ENCODE peak calls at places on chromosomes 2 and 18, in seven cellular contexts. N is NCI-H1694; U is mucosa of descending colon; M is naive thymus-derived CD8-positive, alpha-beta T cell; C is activated CD4-positive, alpha-beta T cell treated with anti-CD3 and anti-CD28 coated beads, Interleukin-2, amount 10 ng/mL, durations not matched to agents 7 days and 5 days; J is stimulated activated CD8-positive, alpha-beta memory T cell treated with anti-CD3 and anti-CD28 coated beads, Interleukin-7, amount 100 ng/mL, for 24 hours; F is GM12892. R is an unnamed sample.

GRCh38 chr2:218859556-218859993 is at the start of gene WNT6:
- DNase-seq in N (no peak), J (no peak), F (no peak), M (peak; percentile 44), C (no peak), U (no peak), R (no peak)

GRCh38 chr2:43184339-43184895 is 42.0 kb downstream of the ZFP36L2 start:
- DNase-seq in U (peak; percentile 58), M (no peak), F (no peak), J (no peak), N (no peak), C (peak; percentile 55), R (no peak)

GRCh38 chr18:69102959-69103358 is 297.7 kb upstream of the DOK6 start:
- DNase-seq in J (no peak), U (no peak), C (no peak), F (no peak), M (no peak), N (no peak), R (no peak)

GRCh38 chr18:10860937-10861336 is 288.4 kb downstream of the PIEZO2 start:
- DNase-seq in U (peak; percentile 9), M (no peak), J (no peak), F (no peak), N (no peak), C (no peak), R (no peak)

GRCh38 chr2:121003391-121003790 is 267.7 kb downstream of the GLI2 start:
- DNase-seq in C (no peak), U (no peak), J (no peak), M (no peak), N (no peak), F (no peak), R (no peak)

GRCh38 chr18:79299711-79300110 is 96.0 kb upstream of the NFATC1 start:
- DNase-seq in U (no peak), M (no peak), F (no peak), C (no peak), J (no peak), N (no peak), R (no peak)

GRCh38 chr2:196068271-196069209 is at the start of gene DNAH7:
- DNase-seq in C (peak; percentile 93), J (peak; percentile 78), F (peak; percentile 79), U (peak; percentile 94), M (peak; percentile 97), N (peak; percentile 82), R (peak; percentile 72)

GRCh38 chr2:197500503-197501179 is 462 bp downstream of the HSPE1 start:
- DNase-seq in U (peak; percentile 34), F (no peak), C (peak; percentile 25), N (no peak), J (no peak), M (no peak), R (no peak)

GRCh38 chr2:230916218-230916617 is 8.8 kb downstream of the GPR55 start:
- DNase-seq in U (no peak), J (no peak), M (no peak), N (no peak), F (no peak), C (no peak), R (no peak)

GRCh38 chr2:78546843-78547242 is 478.7 kb upstream of the REG3G start:
- DNase-seq in U (no peak), C (no peak), J (no peak), F (no peak), M (no peak), N (no peak), R (no peak)

GRCh38 chr2:167398791-167399371 is 510.6 kb downstream of the XIRP2 start:
- DNase-seq in M (no peak), N (peak; percentile 94), U (no peak), C (no peak), F (no peak), J (no peak), R (no peak)

GRCh38 chr2:218445602-218446001 is 26.7 kb downstream of the VIL1 start:
- DNase-seq in J (no peak), M (no peak), N (no peak), U (no peak), C (no peak), F (no peak), R (no peak)

GRCh38 chr18:70276416-70277145 is 12.3 kb upstream of the SOCS6 start:
- DNase-seq in M (no peak), C (no peak), N (no peak), J (no peak), F (no peak), U (no peak), R (no peak)

GRCh38 chr2:157572725-157573124 is 55.9 kb downstream of the ACVR1C start:
- DNase-seq in U (no peak), N (peak; percentile 16), F (no peak), M (no peak), C (no peak), J (no peak), R (peak; percentile 16)

GRCh38 chr18:79729611-79730010 is 50.0 kb downstream of the CTDP1 start:
- DNase-seq in J (no peak), C (no peak), N (no peak), M (peak; percentile 16), U (no peak), F (no peak), R (no peak)

GRCh38 chr2:239167766-239168444 is 232.9 kb downstream of the HDAC4 start:
- DNase-seq in C (no peak), N (no peak), F (no peak), U (peak; percentile 21), J (no peak), M (no peak), R (no peak)

GRCh38 chr18:71189581-71189980 is 900.7 kb downstream of the SOCS6 start:
- DNase-seq in F (no peak), M (no peak), J (no peak), U (no peak), C (no peak), N (no peak), R (no peak)

GRCh38 chr2:187138240-187138639 is 289.3 kb upstream of the ZSWIM2 start:
- DNase-seq in M (no peak), N (no peak), F (no peak), C (no peak), U (peak; percentile 54), J (no peak), R (peak; percentile 0)

GRCh38 chr2:14937336-14937735 is 304.8 kb downstream of the LRATD1 start:
- DNase-seq in J (no peak), N (no peak), U (no peak), M (no peak), C (no peak), F (no peak), R (no peak)

GRCh38 chr18:37238271-37238670 is 327.3 kb downstream of the CELF4 start:
- DNase-seq in F (no peak), J (no peak), U (no peak), M (no peak), N (no peak), C (no peak), R (no peak)

GRCh38 chr18:76977681-76978234 is 154.8 kb downstream of the MBP start:
- DNase-seq in J (no peak), C (no peak), N (no peak), U (no peak), F (no peak), M (no peak), R (no peak)

GRCh38 chr2:97699765-97700444 is 13.5 kb upstream of the ZAP70 start:
- DNase-seq in F (no peak), C (peak; percentile 78), J (no peak), U (peak; percentile 85), M (peak; percentile 81), N (peak; percentile 81), R (no peak)

GRCh38 chr2:128472789-128473174 is 154.1 kb upstream of the HS6ST1 start:
- DNase-seq in U (no peak), J (no peak), N (no peak), M (no peak), F (no peak), C (no peak), R (peak; percentile 41)

GRCh38 chr2:15826273-15826717 is 114.1 kb upstream of the MYCN start:
- DNase-seq in N (no peak), M (no peak), F (no peak), C (no peak), U (peak; percentile 9), J (no peak), R (no peak)

GRCh38 chr2:229235136-229235914 is 35.8 kb downstream of the PID1 start:
- DNase-seq in F (no peak), M (no peak), U (peak; percentile 10), C (no peak), N (no peak), J (no peak), R (no peak)

GRCh38 chr2:159091981-159092380 is 123.5 kb downstream of the TANC1 start:
- DNase-seq in N (no peak), U (peak; percentile 60), J (no peak), F (no peak), M (no peak), C (peak; percentile 55), R (no peak)

GRCh38 chr2:1664076-1664605 is 80.2 kb downstream of the PXDN start:
- DNase-seq in J (no peak), F (no peak), M (no peak), C (no peak), U (no peak), N (no peak), R (no peak)

GRCh38 chr2:70321377-70321776 is 19.5 kb upstream of the FAM136A start:
- DNase-seq in C (no peak), M (no peak), N (no peak), U (no peak), F (no peak), J (no peak), R (no peak)

GRCh38 chr18:28175930-28176673 is 828 bp downstream of the CDH2 start:
- DNase-seq in N (no peak), J (no peak), C (no peak), M (no peak), U (no peak), F (peak; percentile 1), R (no peak)

GRCh38 chr18:48790869-48791635 is 159.7 kb downstream of the SMAD7 start:
- DNase-seq in C (no peak), U (no peak), F (no peak), J (no peak), N (no peak), M (peak; percentile 4), R (no peak)

GRCh38 chr18:9067823-9068222 is 34.7 kb upstream of the NDUFV2 start:
- DNase-seq in U (no peak), N (no peak), C (no peak), F (no peak), M (no peak), J (no peak), R (no peak)

GRCh38 chr18:44837491-44838185 is 156.9 kb downstream of the SETBP1 start:
- DNase-seq in C (no peak), U (no peak), J (no peak), F (no peak), M (no peak), N (no peak), R (no peak)

GRCh38 chr18:79396431-79397287 is 929 bp downstream of the NFATC1 start:
- DNase-seq in N (no peak), C (peak; percentile 42), J (no peak), M (peak; percentile 64), F (no peak), U (no peak), R (no peak)

GRCh38 chr2:169509955-169510354 is 453 bp downstream of the KLHL41 start:
- DNase-seq in J (no peak), U (no peak), C (no peak), M (no peak), F (no peak), N (no peak), R (no peak)

GRCh38 chr18:72174972-72175649 is 369.0 kb downstream of the CBLN2 start:
- DNase-seq in J (no peak), C (no peak), M (no peak), F (no peak), N (no peak), U (no peak), R (no peak)

GRCh38 chr2:134586289-134586980 is 132.4 kb downstream of the TMEM163 start:
- DNase-seq in J (no peak), C (no peak), U (peak; percentile 11), F (no peak), N (no peak), M (no peak), R (no peak)

GRCh38 chr2:212845941-212846340 is 305.5 kb downstream of the IKZF2 start:
- DNase-seq in F (no peak), M (no peak), C (no peak), N (no peak), J (no peak), U (no peak), R (no peak)

GRCh38 chr2:70088508-70089219 is 1.4 kb downstream of the PCBP1 start:
- DNase-seq in N (peak; percentile 87), C (no peak), U (no peak), F (no peak), J (no peak), M (no peak), R (no peak)

R was measured in GM12891.